ENCODE peak calls at places on chromosomes 2 and 18, in six cellular contexts. H is HepG2, P is mesenchymal stem cell, J is IMR-90, R is hepatocyte, T is GM23338. G is an unnamed sample.
A peak's percentile ranks its signal among the peaks of the same experiment; 100 is the strongest.

GRCh38 chr18:41753826-41754225 is 201.2 kb upstream of the PIK3C3 start:
- DNase-seq in H (no peak), P (no peak), J (peak; percentile 24), R (no peak), T (no peak), G (no peak)

GRCh38 chr2:29405707-29406106 is 290.5 kb downstream of the CLIP4 start:
- DNase-seq in H (no peak), P (no peak), J (no peak), R (no peak), T (no peak), G (no peak)

GRCh38 chr2:71498261-71498701 is 44.9 kb downstream of the DYSF start:
- DNase-seq in H (peak; percentile 37), P (peak; percentile 79), J (peak; percentile 89), R (peak; percentile 48), T (no peak), G (no peak)

GRCh38 chr2:201827621-201828020 is 21.3 kb downstream of the CDK15 start:
- DNase-seq in H (no peak), P (no peak), J (peak; percentile 75), R (no peak), T (no peak), G (no peak)

GRCh38 chr2:172829229-172829628 is 93.6 kb downstream of the RAPGEF4 start:
- DNase-seq in H (peak; percentile 9), P (peak; percentile 40), J (peak; percentile 93), R (peak; percentile 22), T (no peak), G (no peak)

GRCh38 chr2:156190532-156190931 is 142.0 kb downstream of the NR4A2 start:
- DNase-seq in H (no peak), P (no peak), J (no peak), R (no peak), T (no peak), G (no peak)

GRCh38 chr2:98455494-98455976 is 10.9 kb downstream of the INPP4A start:
- DNase-seq in H (no peak), P (peak; percentile 96), J (peak; percentile 64), R (no peak), T (no peak), G (no peak)

GRCh38 chr2:42089340-42089925 is 41.6 kb downstream of the PKDCC start:
- DNase-seq in H (peak; percentile 49), P (peak; percentile 59), J (peak; percentile 67), R (peak; percentile 67), T (peak; percentile 91), G (peak; percentile 82)

GRCh38 chr18:79424008-79424565 is 28.4 kb downstream of the NFATC1 start:
- DNase-seq in H (no peak), P (no peak), J (no peak), R (no peak), T (no peak), G (no peak)

GRCh38 chr2:225033440-225034390 is 8.6 kb downstream of the DOCK10 start:
- DNase-seq in H (no peak), P (no peak), J (no peak), R (no peak), T (no peak), G (no peak)

GRCh38 chr2:88125344-88125923 is 2.4 kb downstream of the FABP1 start:
- DNase-seq in H (no peak), P (no peak), J (no peak), R (no peak), T (no peak), G (no peak)

GRCh38 chr18:58315739-58316215 is 271.8 kb downstream of the NEDD4L start:
- DNase-seq in H (peak; percentile 93), P (no peak), J (no peak), R (no peak), T (no peak), G (no peak)

GRCh38 chr18:3624818-3625716 is 175.1 kb downstream of the TGIF1 start:
- DNase-seq in H (no peak), P (peak; percentile 97), J (peak; percentile 98), R (peak; percentile 76), T (peak; percentile 33), G (no peak)

GRCh38 chr2:101337877-101338276 is 29.4 kb upstream of the RNF149 start:
- DNase-seq in H (no peak), P (peak; percentile 15), J (peak; percentile 43), R (no peak), T (no peak), G (no peak)

GRCh38 chr2:33518929-33519328 is 42.5 kb downstream of the RASGRP3 start:
- DNase-seq in H (no peak), P (peak; percentile 93), J (peak; percentile 83), R (no peak), T (no peak), G (no peak)

GRCh38 chr2:96245609-96246390 is 20.0 kb downstream of the TMEM127 start:
- DNase-seq in H (no peak), P (peak; percentile 32), J (peak; percentile 53), R (no peak), T (no peak), G (no peak)

GRCh38 chr2:174634130-174635014 is 36.8 kb upstream of the WIPF1 start:
- DNase-seq in H (no peak), P (peak; percentile 24), J (peak; percentile 12), R (no peak), T (no peak), G (no peak)

GRCh38 chr2:110903548-110903947 is 171.2 kb downstream of the ACOXL start:
- DNase-seq in H (no peak), P (no peak), J (no peak), R (peak; percentile 11), T (no peak), G (no peak)

GRCh38 chr18:36388310-36388709 is 90.8 kb downstream of the FHOD3 start:
- DNase-seq in H (no peak), P (no peak), J (no peak), R (no peak), T (no peak), G (no peak)

GRCh38 chr2:68734688-68735525 is at the start of gene ARHGAP25:
- DNase-seq in H (no peak), P (peak; percentile 38), J (no peak), R (no peak), T (no peak), G (no peak)

GRCh38 chr2:118723394-118723793 is 124.1 kb downstream of the EN1 start:
- DNase-seq in H (no peak), P (no peak), J (no peak), R (no peak), T (no peak), G (no peak)

GRCh38 chr2:158464426-158465281 is 7.9 kb downstream of the PKP4 start:
- DNase-seq in H (peak; percentile 40), P (peak; percentile 17), J (peak; percentile 16), R (peak; percentile 15), T (peak; percentile 62), G (peak; percentile 30)

GRCh38 chr2:61617610-61618009 is 79.5 kb upstream of the XPO1 start:
- DNase-seq in H (no peak), P (no peak), J (no peak), R (no peak), T (no peak), G (peak; percentile 4)

GRCh38 chr2:230541934-230542380 is 126.0 kb downstream of the SP100 start:
- DNase-seq in H (no peak), P (no peak), J (peak; percentile 7), R (no peak), T (no peak), G (no peak)

GRCh38 chr2:84801816-84802215 is 79.1 kb downstream of the TRABD2A start:
- DNase-seq in H (no peak), P (no peak), J (peak; percentile 4), R (no peak), T (no peak), G (no peak)

GRCh38 chr18:34444622-34445021 is 219.9 kb upstream of the NOL4 start:
- DNase-seq in H (no peak), P (no peak), J (no peak), R (no peak), T (no peak), G (no peak)

GRCh38 chr2:26647981-26648380 is 6.8 kb upstream of the CIB4 start:
- DNase-seq in H (no peak), P (no peak), J (no peak), R (no peak), T (no peak), G (no peak)

GRCh38 chr18:9774150-9774549 is 66.0 kb downstream of the RAB31 start:
- DNase-seq in H (no peak), P (no peak), J (no peak), R (no peak), T (peak; percentile 15), G (no peak)

GRCh38 chr2:127563458-127564428 is 28.3 kb downstream of the MYO7B start:
- DNase-seq in H (no peak), P (no peak), J (no peak), R (no peak), T (no peak), G (no peak)

GRCh38 chr2:56185582-56186046 is 1.8 kb downstream of the CCDC85A start:
- DNase-seq in H (no peak), P (peak; percentile 61), J (no peak), R (peak; percentile 39), T (peak; percentile 79), G (peak; percentile 79)

GRCh38 chr2:183995632-183996031 is 602.7 kb upstream of the ZNF804A start:
- DNase-seq in H (no peak), P (peak; percentile 47), J (no peak), R (no peak), T (no peak), G (no peak)

GRCh38 chr2:97714084-97714949 is 941 bp downstream of the ZAP70 start:
- DNase-seq in H (no peak), P (no peak), J (no peak), R (no peak), T (no peak), G (no peak)

DNA sequence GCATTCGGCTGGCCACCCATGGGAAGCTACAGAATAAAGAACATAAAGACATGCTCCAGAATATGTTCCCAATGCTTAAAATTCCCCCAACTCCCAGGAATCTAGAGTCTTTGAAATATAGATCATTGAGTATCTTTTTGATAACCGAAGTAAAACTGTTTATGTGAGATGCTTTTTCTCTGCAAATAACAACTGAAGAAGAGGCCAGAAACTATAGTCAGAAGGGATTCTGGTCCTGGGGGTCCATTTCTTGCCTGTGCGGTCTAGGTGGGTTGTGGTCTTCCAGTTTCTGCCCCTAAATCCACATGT is 30.6 kb upstream of the SLC66A3 start:
- DNase-seq in H (no peak), P (no peak), J (no peak), R (no peak), T (no peak), G (no peak)
- H2AFZ ChIP-seq in H (peak overlapping the region; percentile 33), P (no peak overlapping the region), J (peak overlapping the region; percentile 68), R (peak overlapping the region; percentile 14), T (peak overlapping the region; percentile 94), G (no peak overlapping the region)

GRCh38 chr2:241558532-241559488 is at the start of gene BOK:
- DNase-seq in H (peak; percentile 73), P (peak; percentile 80), J (peak; percentile 72), R (peak; percentile 77), T (peak; percentile 96), G (peak; percentile 81)
- H2AFZ ChIP-seq in H (peak within 1 kb of the TSS; percentile 65), P (peak within 1 kb of the TSS; percentile 70), J (peak within 1 kb of the TSS; percentile 91), R (peak within 1 kb of the TSS; percentile 93), T (peak within 1 kb of the TSS; percentile 73), G (peak within 1 kb of the TSS; percentile 86)

DNA sequence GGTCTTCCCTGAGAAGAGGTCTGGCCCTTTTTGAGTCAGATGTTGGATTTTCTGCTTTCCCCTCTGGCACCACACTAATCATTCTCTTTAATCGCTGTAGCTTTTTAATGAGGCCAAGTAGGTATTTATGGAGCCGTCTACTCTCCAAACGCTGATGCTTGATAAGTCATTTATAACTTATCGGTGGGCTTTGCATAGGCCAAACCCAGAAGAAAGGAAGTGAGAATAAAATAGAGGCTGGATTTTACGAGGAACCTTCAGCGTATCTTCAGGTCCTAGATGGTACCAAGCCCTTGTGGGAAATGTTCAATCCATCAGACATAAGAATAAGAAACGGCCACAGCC is 142.5 kb upstream of the CTAGE1 start:
- DNase-seq in H (no peak), P (no peak), J (no peak), R (no peak), T (no peak), G (no peak)
- H2AFZ ChIP-seq in H (no peak overlapping the region), P (no peak overlapping the region), J (peak overlapping the region; percentile 86), R (no peak overlapping the region), T (no peak overlapping the region), G (no peak overlapping the region)

GRCh38 chr2:67669796-67670195 is 272.7 kb downstream of the ETAA1 start:
- DNase-seq in H (no peak), P (no peak), J (no peak), R (no peak), T (no peak), G (no peak)
- H2AFZ ChIP-seq in H (no peak overlapping the region), P (no peak overlapping the region), J (no peak overlapping the region), R (no peak overlapping the region), T (no peak overlapping the region), G (no peak overlapping the region)